ENCODE peak calls at places on chromosome 10, in five cellular contexts. V is OCI-LY7; W is effector memory CD4-positive, alpha-beta T cell; I is neural progenitor cell; P is uterus. A is an unnamed sample.

GRCh38 chr10:30088178-30088577 is 28.8 kb upstream of the JCAD start:
- DNase-seq in W (no peak), V (no peak), P (no peak), I (peak), A (no peak)

GRCh38 chr10:15189133-15189881 is 20.8 kb upstream of the NMT2 start:
- DNase-seq in V (no peak), P (no peak), I (no peak), W (no peak), A (no peak)

GRCh38 chr10:118664321-118664720 is 68.9 kb upstream of the PRLHR start:
- DNase-seq in I (no peak), P (no peak), W (no peak), V (no peak), A (no peak)

GRCh38 chr10:1454428-1454827 is 282.9 kb downstream of the ADARB2 start:
- DNase-seq in W (no peak), V (peak), P (no peak), I (no peak), A (no peak)

GRCh38 chr10:45008524-45009161 is 7.9 kb downstream of the ZNF22 start:
- DNase-seq in W (no peak), V (peak), P (no peak), I (peak), A (peak)

GRCh38 chr10:77744249-77744648 is 106.6 kb upstream of the KCNMA1 start:
- DNase-seq in W (no peak), P (no peak), V (no peak), I (no peak), A (no peak)

GRCh38 chr10:118981946-118982345 is 47.6 kb upstream of the NANOS1 start:
- DNase-seq in I (no peak), P (no peak), W (no peak), V (no peak), A (no peak)

GRCh38 chr10:29636178-29636577 is 1.4 kb upstream of the SVIL start:
- DNase-seq in P (no peak), W (no peak), V (no peak), I (no peak), A (no peak)

GRCh38 chr10:88494537-88494936 is 88.6 kb downstream of the RNLS start:
- DNase-seq in I (no peak), P (no peak), V (no peak), W (no peak), A (no peak)

GRCh38 chr10:77872151-77872946 is 54.2 kb downstream of the DLG5 start:
- DNase-seq in V (no peak), W (no peak), I (no peak), P (peak), A (no peak)

GRCh38 chr10:132294561-132295320 is 13.0 kb downstream of the STK32C start:
- DNase-seq in V (no peak), W (no peak), I (peak), P (no peak), A (no peak)

GRCh38 chr10:90087197-90088007 is 386.0 kb downstream of the KIF20B start:
- DNase-seq in W (no peak), P (no peak), I (no peak), V (peak), A (peak)

GRCh38 chr10:26251925-26252324 is 35.4 kb downstream of the GAD2 start:
- DNase-seq in W (no peak), P (no peak), V (no peak), I (no peak), A (no peak)

GRCh38 chr10:88500656-88501055 is 82.5 kb downstream of the RNLS start:
- DNase-seq in I (no peak), V (no peak), P (no peak), W (no peak), A (no peak)

GRCh38 chr10:30581779-30582380 is 47.7 kb downstream of the LYZL2 start:
- DNase-seq in V (peak), I (peak), W (no peak), P (no peak), A (peak)

GRCh38 chr10:77949167-77949566 is 22.6 kb upstream of the DLG5 start:
- DNase-seq in V (no peak), I (peak), P (peak), W (no peak), A (no peak)

GRCh38 chr10:62373995-62374861 is at the start of gene ZNF365:
- DNase-seq in V (no peak), I (peak), W (peak), P (peak), A (peak)

GRCh38 chr10:17348111-17349008 is 106.0 kb downstream of the ST8SIA6 start:
- DNase-seq in W (no peak), V (no peak), P (peak), I (peak), A (peak)

GRCh38 chr10:127458829-127459228 is 90.3 kb upstream of the NPS start:
- DNase-seq in W (no peak), P (no peak), I (no peak), V (no peak), A (no peak)

DNA sequence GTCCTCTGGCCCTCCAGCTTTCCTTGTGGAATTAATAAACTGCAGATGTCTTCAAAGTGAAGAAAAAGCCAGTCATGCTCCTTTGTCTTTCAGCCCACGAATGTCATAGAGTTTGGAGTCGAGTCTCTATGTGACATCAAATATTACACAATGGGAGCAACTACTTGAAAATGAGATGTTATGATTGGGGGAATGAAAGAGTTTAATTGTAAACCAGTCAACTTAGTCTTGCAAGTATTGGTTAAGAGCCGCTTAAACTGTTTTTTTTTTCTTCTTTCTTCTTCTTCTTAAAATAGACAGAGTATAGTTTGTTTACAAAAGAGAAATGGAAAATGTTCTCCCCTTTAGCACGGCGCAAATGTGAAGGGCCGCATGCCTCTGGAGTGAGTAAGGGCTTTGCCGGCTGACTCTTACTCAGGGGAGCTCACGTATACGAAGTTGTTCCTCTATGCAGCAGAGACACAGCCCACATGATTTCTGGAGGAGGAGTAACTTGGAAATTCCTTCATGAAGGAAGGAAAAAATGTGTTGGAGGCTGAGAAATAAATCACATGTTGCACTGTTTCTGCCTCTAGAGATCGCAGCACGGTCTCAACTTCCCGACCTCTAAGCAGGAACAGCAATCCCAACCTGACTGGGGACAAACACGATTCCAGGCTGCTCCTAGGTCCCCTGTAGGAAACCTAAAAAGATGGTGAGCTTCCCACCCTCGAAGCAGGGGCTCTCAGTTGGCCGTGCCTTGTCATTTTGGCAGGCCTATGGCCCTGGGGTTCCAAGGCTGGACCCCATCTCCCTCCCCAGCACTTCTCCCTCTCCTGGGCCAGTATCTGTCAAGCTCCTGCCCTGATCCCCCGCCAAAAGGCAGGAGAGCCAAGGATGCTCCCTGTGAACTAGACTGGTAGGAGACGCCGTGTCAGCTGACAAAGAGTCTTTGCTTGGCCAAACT is 44.9 kb downstream of the MYOF start:
- DNase-seq in W (no peak), V (no peak), P (peak), I (peak), A (peak)
- H3K4me3 ChIP-seq in W (no peak), V (no peak), P (peak), I (peak), A (no peak)

DNA sequence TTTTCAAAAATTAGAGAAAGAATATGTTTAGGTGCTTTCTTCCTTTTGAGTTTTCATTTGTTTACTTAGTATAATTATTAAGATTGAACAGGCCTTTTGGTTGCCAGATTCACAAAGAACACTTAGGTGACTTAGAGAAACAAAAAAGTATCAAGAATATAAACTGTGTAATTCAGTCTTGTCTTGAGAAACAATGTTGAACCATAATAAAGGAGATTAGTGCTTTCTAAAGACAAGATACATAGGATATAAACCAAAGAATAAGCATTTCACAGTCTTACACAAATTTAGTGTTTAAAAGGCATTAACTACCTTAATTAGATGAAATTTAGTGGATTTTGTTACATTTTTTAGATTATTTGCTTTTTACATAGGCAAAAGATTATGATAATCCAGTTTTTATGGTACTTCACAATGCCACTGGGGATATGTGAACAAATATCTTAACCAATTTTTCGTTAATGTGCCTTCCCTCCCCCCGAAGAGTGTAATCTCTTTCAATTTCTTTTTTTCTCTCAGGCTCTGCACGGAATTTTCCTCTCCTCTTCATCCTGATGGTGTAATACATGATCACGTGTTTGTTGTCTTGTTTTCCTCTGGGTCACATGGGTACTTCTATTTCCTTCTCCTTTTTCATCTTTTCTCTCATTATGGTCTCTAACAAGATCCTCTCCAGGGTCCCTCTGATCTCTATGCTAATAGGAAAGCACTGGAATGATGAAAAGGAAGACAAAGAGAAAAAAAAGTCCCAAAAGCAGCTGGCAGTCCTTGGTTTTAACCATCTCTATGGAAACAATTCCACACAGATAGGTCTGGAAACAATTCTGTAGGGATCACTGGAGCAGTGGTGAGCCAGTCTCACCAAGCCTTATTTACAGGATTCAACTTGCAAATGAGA is 3.7 kb upstream of the HNRNPH3 start:
- DNase-seq in W (no peak), P (no peak), V (peak), I (peak), A (peak)
- H3K4me3 ChIP-seq in W (no peak), P (peak), V (peak), I (peak), A (no peak)

GRCh38 chr10:96124230-96125141 is 5.6 kb upstream of the ZNF518A start:
- DNase-seq in P (no peak), I (peak), W (no peak), V (peak), A (peak)
- H3K4me3 ChIP-seq in P (no peak), I (peak), W (no peak), V (peak), A (peak)

DNA sequence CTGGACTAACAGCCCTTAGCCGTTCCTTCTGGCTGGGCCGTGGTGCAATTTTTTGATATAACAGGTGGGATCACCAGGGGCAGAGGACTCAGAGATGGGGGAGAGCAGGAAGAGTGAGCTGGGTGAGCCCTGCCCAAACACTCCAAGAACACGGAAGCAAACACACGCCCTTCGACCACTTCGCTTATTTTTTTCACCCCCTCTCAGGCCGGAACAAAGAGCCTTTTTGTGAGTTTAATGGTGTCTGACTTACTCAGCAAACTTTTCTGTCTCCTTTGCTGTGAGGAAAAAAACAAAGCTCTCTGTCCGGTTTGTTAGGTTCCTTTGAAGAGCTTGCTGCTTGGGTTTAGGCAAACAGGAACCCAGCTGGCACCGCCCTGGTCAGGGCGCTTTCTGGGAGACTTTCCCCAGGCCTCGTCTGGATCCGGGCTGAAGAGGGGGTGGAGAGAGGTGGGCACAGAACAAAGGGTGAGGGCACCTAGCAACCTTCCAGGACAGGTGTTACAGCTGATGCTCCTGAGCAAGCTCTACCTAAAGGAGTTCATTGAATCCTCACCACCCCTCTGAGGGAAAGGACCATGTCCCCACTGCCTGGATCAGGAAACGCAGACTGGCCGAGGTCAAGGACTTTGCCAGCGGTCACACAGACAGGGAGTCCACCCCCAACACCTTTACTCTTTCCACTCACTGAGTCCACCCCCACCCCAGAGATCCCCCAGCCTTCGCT is 23.3 kb downstream of the CALML3 start:
- DNase-seq in P (no peak), I (no peak), W (no peak), V (no peak), A (no peak)
- H3K4me3 ChIP-seq in P (peak), I (no peak), W (no peak), V (no peak), A (no peak)

GRCh38 chr10:117536862-117537435 is 5.6 kb upstream of the EMX2 start:
- DNase-seq in V (no peak), W (no peak), I (peak), P (peak), A (no peak)

GRCh38 chr10:117535045-117535751 is 7.3 kb upstream of the EMX2 start:
- DNase-seq in I (peak), W (no peak), V (no peak), P (peak), A (no peak)

GRCh38 chr10:117534321-117535044 is 8.1 kb upstream of the EMX2 start:
- DNase-seq in W (no peak), P (no peak), I (peak), V (no peak), A (no peak)

GRCh38 chr10:117536359-117536861 is 6.1 kb upstream of the EMX2 start:
- DNase-seq in I (no peak), P (no peak), V (no peak), W (no peak), A (no peak)

DNA sequence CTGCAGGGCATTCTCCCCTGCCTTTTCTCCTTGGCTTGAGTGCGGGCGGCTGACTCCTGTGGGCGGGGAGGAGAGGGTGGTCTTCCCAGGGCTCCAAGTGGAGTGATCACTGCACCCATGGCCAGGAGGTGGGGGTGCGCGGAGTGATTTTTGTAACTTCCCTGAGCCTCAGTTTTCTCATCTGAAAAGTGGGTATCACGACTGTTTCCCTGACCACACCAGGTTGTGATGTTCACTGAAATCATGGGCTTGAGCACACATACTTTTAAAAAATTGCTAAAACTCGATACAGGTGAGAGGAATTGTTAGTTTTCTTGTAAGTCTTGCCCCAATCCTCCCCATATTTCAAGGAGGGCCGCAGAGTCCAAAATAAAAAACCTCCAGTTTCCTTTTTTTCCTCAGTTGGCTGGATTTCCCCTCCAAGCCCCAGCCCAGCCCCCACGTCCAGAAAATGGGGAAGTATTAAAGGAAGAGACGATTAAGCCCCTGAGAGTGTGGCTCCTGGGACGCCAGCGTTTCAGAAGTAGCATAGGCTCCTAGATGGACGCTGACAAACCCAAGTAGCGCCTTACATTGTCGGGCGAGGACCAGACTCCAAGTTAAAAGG is 6.7 kb upstream of the EMX2 start:
- DNase-seq in I (peak), W (no peak), P (no peak), V (no peak), A (no peak)
- H3K4me3 ChIP-seq in I (peak), W (no peak), P (peak), V (no peak), A (no peak)